ENCODE peak calls at places on chromosomes 12 and 14, in five cellular contexts. One of them, this sample, is unnamed.

GRCh38 chr14:55926007-55926406 is 192.2 kb upstream of the PELI2 start:
- DNase-seq in cardiac muscle cell: no peak
- DNase-seq in MM.1S: no peak
- DNase-seq in GM13977: no peak
- DNase-seq in activated B cell treated with CpG ODN at 0.5 μM for 24 hours: no peak
- DNase-seq in this sample: no peak

GRCh38 chr12:116053479-116054195 is 223.9 kb downstream of the MED13L start:
- DNase-seq in cardiac muscle cell: no peak
- DNase-seq in MM.1S: no peak
- DNase-seq in GM13977: no peak
- DNase-seq in activated B cell treated with CpG ODN at 0.5 μM for 24 hours: no peak
- DNase-seq in this sample: no peak

GRCh38 chr14:91229743-91230200 is 14.7 kb downstream of the GPR68 start:
- DNase-seq in cardiac muscle cell: no peak
- DNase-seq in MM.1S: peak
- DNase-seq in GM13977: peak
- DNase-seq in activated B cell treated with CpG ODN at 0.5 μM for 24 hours: no peak
- DNase-seq in this sample: no peak

GRCh38 chr12:46342562-46343033 is 30.0 kb downstream of the SLC38A2 start:
- DNase-seq in cardiac muscle cell: no peak
- DNase-seq in MM.1S: no peak
- DNase-seq in GM13977: no peak
- DNase-seq in activated B cell treated with CpG ODN at 0.5 μM for 24 hours: no peak
- DNase-seq in this sample: no peak

GRCh38 chr12:72313757-72314270 is 41.6 kb downstream of the TRHDE start:
- DNase-seq in cardiac muscle cell: peak
- DNase-seq in MM.1S: no peak
- DNase-seq in GM13977: no peak
- DNase-seq in activated B cell treated with CpG ODN at 0.5 μM for 24 hours: no peak
- DNase-seq in this sample: no peak

GRCh38 chr14:78319411-78319810 is 149.2 kb downstream of the NRXN3 start:
- DNase-seq in cardiac muscle cell: no peak
- DNase-seq in MM.1S: no peak
- DNase-seq in GM13977: no peak
- DNase-seq in activated B cell treated with CpG ODN at 0.5 μM for 24 hours: no peak
- DNase-seq in this sample: no peak

GRCh38 chr12:19130224-19131019 is 889 bp downstream of the PLEKHA5 start:
- DNase-seq in cardiac muscle cell: peak
- DNase-seq in MM.1S: no peak
- DNase-seq in GM13977: peak
- DNase-seq in activated B cell treated with CpG ODN at 0.5 μM for 24 hours: no peak
- DNase-seq in this sample: no peak

GRCh38 chr12:108852674-108853073 is 4.7 kb downstream of the SSH1 start:
- DNase-seq in cardiac muscle cell: no peak
- DNase-seq in MM.1S: no peak
- DNase-seq in GM13977: no peak
- DNase-seq in activated B cell treated with CpG ODN at 0.5 μM for 24 hours: no peak
- DNase-seq in this sample: no peak

GRCh38 chr14:61876362-61877049 is 114.3 kb downstream of the SNAPC1 start:
- DNase-seq in cardiac muscle cell: no peak
- DNase-seq in MM.1S: no peak
- DNase-seq in GM13977: peak
- DNase-seq in activated B cell treated with CpG ODN at 0.5 μM for 24 hours: no peak
- DNase-seq in this sample: no peak

GRCh38 chr12:26268841-26269553 is 73.6 kb downstream of the SSPN start:
- DNase-seq in cardiac muscle cell: no peak
- DNase-seq in MM.1S: no peak
- DNase-seq in GM13977: no peak
- DNase-seq in activated B cell treated with CpG ODN at 0.5 μM for 24 hours: no peak
- DNase-seq in this sample: no peak

GRCh38 chr12:27824126-27824842 is 44.2 kb upstream of the MANSC4 start:
- DNase-seq in cardiac muscle cell: no peak
- DNase-seq in MM.1S: peak
- DNase-seq in GM13977: peak
- DNase-seq in activated B cell treated with CpG ODN at 0.5 μM for 24 hours: no peak
- DNase-seq in this sample: no peak

DNA sequence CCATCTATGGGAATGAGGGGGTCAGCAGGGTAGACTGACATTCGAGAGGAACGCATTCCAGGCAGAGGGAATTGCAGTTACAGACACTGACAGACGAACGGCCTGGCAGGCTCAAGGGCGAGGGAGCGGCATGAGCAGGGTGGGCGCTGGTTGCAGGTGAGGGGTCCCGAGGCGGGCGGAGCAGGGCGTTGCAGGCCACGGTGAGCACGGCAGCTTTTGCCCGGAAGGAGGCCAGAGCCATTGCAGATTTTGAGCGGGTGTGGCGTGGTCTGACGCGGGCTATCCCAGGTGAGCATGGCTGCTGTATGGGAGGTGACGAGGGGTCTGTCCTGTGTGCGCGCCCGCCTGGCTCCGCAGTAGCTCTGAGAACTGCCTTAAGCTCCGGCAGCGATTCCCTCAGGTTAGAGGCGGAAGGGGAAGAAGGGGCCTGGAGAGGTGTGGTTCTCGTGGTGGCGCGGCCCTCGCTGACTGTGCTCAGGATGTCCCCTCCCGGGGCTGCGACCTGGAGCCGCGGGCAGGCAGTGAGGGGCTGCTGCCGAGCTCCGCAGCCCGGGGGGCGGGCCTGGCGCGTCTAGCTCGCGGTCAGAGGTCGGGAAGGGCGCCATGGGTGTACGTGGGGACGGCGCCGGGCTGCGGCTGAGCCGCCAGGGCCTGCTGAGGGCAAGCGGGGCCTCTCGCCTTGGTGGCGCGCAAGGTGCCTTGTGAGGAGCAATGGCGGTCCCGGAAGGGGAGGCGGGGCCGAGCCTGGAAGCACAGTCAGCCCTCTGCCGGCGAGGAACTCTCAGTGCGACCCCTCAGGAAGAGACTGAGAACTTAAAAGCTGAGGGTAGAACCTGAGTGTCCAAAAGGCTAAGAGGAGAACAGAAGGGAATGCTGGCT is 177.1 kb downstream of the CACNA1C start:
- DNase-seq in cardiac muscle cell: no peak
- DNase-seq in MM.1S: no peak
- DNase-seq in GM13977: no peak
- DNase-seq in activated B cell treated with CpG ODN at 0.5 μM for 24 hours: no peak
- DNase-seq in this sample: no peak
- TF ChIP-seq CTCF in cardiac muscle cell: peak
- TF ChIP-seq CTCF in MM.1S: no peak
- TF ChIP-seq CTCF in GM13977: no peak
- TF ChIP-seq CTCF in activated B cell treated with CpG ODN at 0.5 μM for 24 hours: no peak
- TF ChIP-seq CTCF in this sample: no peak

DNA sequence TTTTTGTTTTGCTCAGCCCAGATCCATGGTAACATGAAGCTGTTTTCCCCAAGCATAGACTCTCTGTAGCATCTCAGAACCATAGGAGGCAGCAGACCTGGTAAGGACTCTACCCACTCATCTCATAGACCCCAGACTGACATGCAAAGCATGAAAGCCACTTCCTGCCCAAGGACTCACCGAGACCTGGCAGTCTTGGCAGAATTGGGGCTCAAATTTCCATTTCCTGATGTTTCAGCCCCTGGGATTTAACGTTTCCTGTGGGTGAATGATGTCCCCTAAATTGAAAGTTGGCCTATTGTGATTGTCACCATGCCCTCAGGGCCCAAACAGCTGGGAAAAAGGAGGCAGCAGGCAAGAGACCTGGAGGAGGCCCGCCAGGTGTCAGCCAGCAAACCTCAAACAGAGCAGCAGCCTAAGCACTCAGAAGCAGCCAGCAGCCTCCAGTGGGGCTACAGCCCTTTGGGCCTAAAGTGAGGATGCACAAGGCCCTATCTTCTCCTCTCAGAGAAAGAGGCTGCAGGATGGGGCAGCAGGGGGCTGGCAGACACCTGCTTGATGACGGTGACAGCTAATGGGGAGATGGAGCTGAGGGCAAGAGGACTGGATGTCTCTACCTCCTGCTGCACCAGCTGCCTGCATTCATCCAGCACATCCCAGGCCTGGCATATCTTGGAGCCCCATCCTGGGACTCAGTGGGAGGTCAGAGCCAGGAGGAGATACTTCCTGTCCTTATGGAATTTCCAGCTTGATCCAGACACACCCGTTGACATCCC is 8.5 kb downstream of the KRT85 start:
- DNase-seq in cardiac muscle cell: no peak
- DNase-seq in MM.1S: peak
- DNase-seq in GM13977: peak
- DNase-seq in activated B cell treated with CpG ODN at 0.5 μM for 24 hours: peak
- DNase-seq in this sample: no peak
- TF ChIP-seq CTCF in cardiac muscle cell: no peak
- TF ChIP-seq CTCF in MM.1S: no peak
- TF ChIP-seq CTCF in GM13977: peak
- TF ChIP-seq CTCF in activated B cell treated with CpG ODN at 0.5 μM for 24 hours: no peak
- TF ChIP-seq CTCF in this sample: no peak

GRCh38 chr12:107169200-107169599 is 75.9 kb upstream of the CRY1 start:
- DNase-seq in cardiac muscle cell: no peak
- DNase-seq in MM.1S: no peak
- DNase-seq in GM13977: no peak
- DNase-seq in activated B cell treated with CpG ODN at 0.5 μM for 24 hours: no peak
- DNase-seq in this sample: no peak

GRCh38 chr12:107163413-107163812 is 70.1 kb upstream of the CRY1 start:
- DNase-seq in cardiac muscle cell: no peak
- DNase-seq in MM.1S: no peak
- DNase-seq in GM13977: no peak
- DNase-seq in activated B cell treated with CpG ODN at 0.5 μM for 24 hours: no peak
- DNase-seq in this sample: no peak

GRCh38 chr12:107165581-107165980 is 72.2 kb upstream of the CRY1 start:
- DNase-seq in cardiac muscle cell: no peak
- DNase-seq in MM.1S: no peak
- DNase-seq in GM13977: no peak
- DNase-seq in activated B cell treated with CpG ODN at 0.5 μM for 24 hours: no peak
- DNase-seq in this sample: no peak

GRCh38 chr12:107167756-107168155 is 74.4 kb upstream of the CRY1 start:
- DNase-seq in cardiac muscle cell: no peak
- DNase-seq in MM.1S: no peak
- DNase-seq in GM13977: no peak
- DNase-seq in activated B cell treated with CpG ODN at 0.5 μM for 24 hours: no peak
- DNase-seq in this sample: no peak

DNA sequence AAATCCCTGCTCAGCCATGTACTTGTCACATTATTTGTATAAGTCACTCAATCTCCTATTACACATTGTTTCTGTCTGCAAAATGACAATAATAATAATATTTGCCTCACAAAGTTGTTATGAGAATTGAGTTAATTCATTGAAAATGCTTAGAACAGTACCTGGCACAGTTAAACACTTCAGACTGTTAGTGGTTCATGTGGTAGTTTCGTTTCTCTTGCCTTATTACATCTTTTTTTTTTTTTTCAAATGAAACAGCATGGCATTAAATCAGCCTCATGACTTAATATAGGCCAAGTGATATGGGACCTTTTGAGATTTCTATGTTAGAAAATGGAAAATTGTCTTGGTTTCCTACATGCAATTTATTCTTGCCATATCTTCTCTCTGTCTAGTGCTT is 71.0 kb upstream of the CRY1 start:
- DNase-seq in cardiac muscle cell: no peak
- DNase-seq in MM.1S: peak
- DNase-seq in GM13977: no peak
- DNase-seq in activated B cell treated with CpG ODN at 0.5 μM for 24 hours: no peak
- DNase-seq in this sample: no peak
- TF ChIP-seq CTCF in cardiac muscle cell: no peak
- TF ChIP-seq CTCF in MM.1S: no peak
- TF ChIP-seq CTCF in GM13977: no peak
- TF ChIP-seq CTCF in activated B cell treated with CpG ODN at 0.5 μM for 24 hours: no peak
- TF ChIP-seq CTCF in this sample: no peak

DNA sequence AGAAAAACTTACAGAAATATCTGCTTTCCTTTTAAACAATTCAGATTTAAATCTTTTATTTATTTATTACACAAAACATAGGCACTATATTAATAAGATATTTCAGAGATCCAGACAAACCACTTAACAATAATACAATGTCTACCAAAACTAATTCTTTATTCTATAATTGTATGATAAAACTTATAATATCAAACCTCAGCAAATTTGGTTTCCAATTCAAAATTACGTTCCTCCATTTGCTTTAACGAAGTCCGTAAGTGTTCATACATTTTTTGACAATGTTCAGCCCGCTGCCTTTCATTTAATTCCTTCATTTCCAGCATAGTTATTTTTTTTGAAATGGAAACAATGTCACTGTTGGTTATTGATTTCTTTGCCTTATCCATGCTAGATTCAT is 48.3 kb downstream of the CEP290 start:
- DNase-seq in cardiac muscle cell: no peak
- DNase-seq in MM.1S: no peak
- DNase-seq in GM13977: no peak
- DNase-seq in activated B cell treated with CpG ODN at 0.5 μM for 24 hours: no peak
- DNase-seq in this sample: no peak
- TF ChIP-seq CTCF in cardiac muscle cell: no peak
- TF ChIP-seq CTCF in MM.1S: no peak
- TF ChIP-seq CTCF in GM13977: no peak
- TF ChIP-seq CTCF in activated B cell treated with CpG ODN at 0.5 μM for 24 hours: no peak
- TF ChIP-seq CTCF in this sample: no peak

GRCh38 chr12:5444520-5444919 is 12.6 kb downstream of the NTF3 start:
- DNase-seq in cardiac muscle cell: no peak
- DNase-seq in MM.1S: no peak
- DNase-seq in GM13977: no peak
- DNase-seq in activated B cell treated with CpG ODN at 0.5 μM for 24 hours: no peak
- DNase-seq in this sample: no peak

GRCh38 chr12:5440973-5441372 is 9.1 kb downstream of the NTF3 start:
- DNase-seq in cardiac muscle cell: no peak
- DNase-seq in MM.1S: no peak
- DNase-seq in GM13977: peak
- DNase-seq in activated B cell treated with CpG ODN at 0.5 μM for 24 hours: no peak
- DNase-seq in this sample: no peak

GRCh38 chr12:5439788-5440300 is 7.9 kb downstream of the NTF3 start:
- DNase-seq in cardiac muscle cell: no peak
- DNase-seq in MM.1S: no peak
- DNase-seq in GM13977: no peak
- DNase-seq in activated B cell treated with CpG ODN at 0.5 μM for 24 hours: no peak
- DNase-seq in this sample: no peak

GRCh38 chr12:5441497-5442236 is 9.8 kb downstream of the NTF3 start:
- DNase-seq in cardiac muscle cell: no peak
- DNase-seq in MM.1S: no peak
- DNase-seq in GM13977: no peak
- DNase-seq in activated B cell treated with CpG ODN at 0.5 μM for 24 hours: no peak
- DNase-seq in this sample: no peak

GRCh38 chr12:5442251-5443006 is 10.5 kb downstream of the NTF3 start:
- DNase-seq in cardiac muscle cell: peak
- DNase-seq in MM.1S: peak
- DNase-seq in GM13977: no peak
- DNase-seq in activated B cell treated with CpG ODN at 0.5 μM for 24 hours: no peak
- DNase-seq in this sample: no peak
- TF ChIP-seq CTCF in cardiac muscle cell: peak
- TF ChIP-seq CTCF in MM.1S: peak
- TF ChIP-seq CTCF in GM13977: peak
- TF ChIP-seq CTCF in activated B cell treated with CpG ODN at 0.5 μM for 24 hours: no peak
- TF ChIP-seq CTCF in this sample: peak

GRCh38 chr12:69608114-69608513 is 2.6 kb downstream of the LRRC10 start:
- DNase-seq in cardiac muscle cell: no peak
- DNase-seq in MM.1S: no peak
- DNase-seq in GM13977: no peak
- DNase-seq in activated B cell treated with CpG ODN at 0.5 μM for 24 hours: no peak
- DNase-seq in this sample: no peak

GRCh38 chr12:69598174-69598753 is 12.4 kb downstream of the LRRC10 start:
- DNase-seq in cardiac muscle cell: no peak
- DNase-seq in MM.1S: no peak
- DNase-seq in GM13977: no peak
- DNase-seq in activated B cell treated with CpG ODN at 0.5 μM for 24 hours: no peak
- DNase-seq in this sample: no peak

GRCh38 chr12:69600804-69601203 is 9.9 kb downstream of the LRRC10 start:
- DNase-seq in cardiac muscle cell: no peak
- DNase-seq in MM.1S: no peak
- DNase-seq in GM13977: no peak
- DNase-seq in activated B cell treated with CpG ODN at 0.5 μM for 24 hours: no peak
- DNase-seq in this sample: no peak

GRCh38 chr12:69601962-69602685 is 8.6 kb downstream of the LRRC10 start:
- DNase-seq in cardiac muscle cell: no peak
- DNase-seq in MM.1S: no peak
- DNase-seq in GM13977: no peak
- DNase-seq in activated B cell treated with CpG ODN at 0.5 μM for 24 hours: no peak
- DNase-seq in this sample: no peak

GRCh38 chr12:69602954-69603353 is 7.8 kb downstream of the LRRC10 start:
- DNase-seq in cardiac muscle cell: no peak
- DNase-seq in MM.1S: no peak
- DNase-seq in GM13977: no peak
- DNase-seq in activated B cell treated with CpG ODN at 0.5 μM for 24 hours: no peak
- DNase-seq in this sample: no peak
- TF ChIP-seq CTCF in cardiac muscle cell: no peak
- TF ChIP-seq CTCF in MM.1S: peak
- TF ChIP-seq CTCF in GM13977: no peak
- TF ChIP-seq CTCF in activated B cell treated with CpG ODN at 0.5 μM for 24 hours: no peak
- TF ChIP-seq CTCF in this sample: no peak